ENCODE peak calls at places on chromosomes 11 and 22, in seven cellular contexts. H is stimulated activated CD8-positive, alpha-beta memory T cell treated with anti-CD3 and anti-CD28 coated beads, Interleukin-12 subunit alpha, Interleukin-12 subunit beta, amount 100 ng/mL, for 1 hour; Z is body of pancreas; P is mammary epithelial cell; D is globus pallidus; A is Calu3; J is right atrium auricular region. X is an unnamed sample.

GRCh38 chr11:17405232-17406005 is 17.0 kb upstream of the KCNJ11 start:
- DNase-seq in H (no peak), Z (peak), P (peak), D (peak), A (peak), J (peak), X (no peak)

GRCh38 chr22:27771637-27772369 is 29.8 kb downstream of the MN1 start:
- DNase-seq in H (no peak), Z (no peak), P (no peak), D (no peak), A (no peak), J (no peak), X (no peak)

GRCh38 chr22:25760294-25760693 is 18.3 kb downstream of the MYO18B start:
- DNase-seq in H (no peak), Z (no peak), P (no peak), D (no peak), A (no peak), J (no peak), X (no peak)

GRCh38 chr22:23076896-23077572 is 6.7 kb downstream of the GNAZ start:
- DNase-seq in H (no peak), Z (no peak), P (no peak), D (no peak), A (no peak), J (no peak), X (no peak)

GRCh38 chr11:117045196-117045595 is 53.0 kb downstream of the SIK3 start:
- DNase-seq in H (no peak), Z (peak), P (no peak), D (no peak), A (no peak), J (no peak), X (no peak)

GRCh38 chr11:134613646-134614045 is 201.6 kb upstream of the B3GAT1 start:
- DNase-seq in H (no peak), Z (no peak), P (no peak), D (no peak), A (no peak), J (peak), X (peak)

GRCh38 chr11:112377946-112378345 is 117.3 kb upstream of the PLET1 start:
- DNase-seq in H (no peak), Z (no peak), P (no peak), D (no peak), A (no peak), J (no peak), X (no peak)

GRCh38 chr11:17414992-17415391 is 26.5 kb upstream of the KCNJ11 start:
- DNase-seq in H (no peak), Z (no peak), P (no peak), D (no peak), A (no peak), J (no peak), X (no peak)

GRCh38 chr22:26623984-26624383 is 2.2 kb downstream of the CRYBA4 start:
- DNase-seq in H (no peak), Z (no peak), P (no peak), D (no peak), A (no peak), J (no peak), X (no peak)

GRCh38 chr11:67050139-67050538 is 6.5 kb upstream of the RHOD start:
- DNase-seq in H (no peak), Z (no peak), P (no peak), D (no peak), A (no peak), J (no peak), X (no peak)

GRCh38 chr11:120134106-120134930 is 3.6 kb downstream of the TRIM29 start:
- DNase-seq in H (no peak), Z (peak), P (no peak), D (no peak), A (no peak), J (no peak), X (peak)

GRCh38 chr22:43346521-43346929 is 3.4 kb upstream of the SCUBE1 start:
- DNase-seq in H (peak), Z (peak), P (peak), D (peak), A (peak), J (no peak), X (no peak)

GRCh38 chr11:83025267-83025704 is 46.4 kb downstream of the RAB30 start:
- DNase-seq in H (no peak), Z (no peak), P (no peak), D (peak), A (no peak), J (no peak), X (no peak)

GRCh38 chr11:17810736-17811135 is 76.2 kb downstream of the KCNC1 start:
- DNase-seq in H (no peak), Z (no peak), P (peak), D (peak), A (no peak), J (no peak), X (no peak)

GRCh38 chr11:7520011-7520942 is 6.5 kb downstream of the PPFIBP2 start:
- DNase-seq in H (no peak), Z (no peak), P (no peak), D (no peak), A (no peak), J (no peak), X (no peak)

GRCh38 chr22:20463324-20464095 is 25.9 kb upstream of the SCARF2 start:
- DNase-seq in H (no peak), Z (no peak), P (no peak), D (no peak), A (no peak), J (no peak), X (no peak)

GRCh38 chr11:2302280-2302843 is 549 bp downstream of the TSPAN32 start:
- DNase-seq in H (no peak), Z (no peak), P (no peak), D (no peak), A (no peak), J (peak), X (peak)

GRCh38 chr22:47392054-47392347 is 629.6 kb downstream of the TBC1D22A start:
- DNase-seq in H (no peak), Z (no peak), P (no peak), D (no peak), A (no peak), J (no peak), X (no peak)

GRCh38 chr11:23123766-23124165 is 263.5 kb upstream of the CCDC179 start:
- DNase-seq in H (no peak), Z (no peak), P (peak), D (no peak), A (no peak), J (no peak), X (no peak)

GRCh38 chr11:33779849-33780528 is 5.7 kb upstream of the FBXO3 start:
- DNase-seq in H (no peak), Z (peak), P (peak), D (no peak), A (no peak), J (no peak), X (no peak)

GRCh38 chr11:27770576-27770975 is 70.3 kb upstream of the BDNF start:
- DNase-seq in H (no peak), Z (no peak), P (peak), D (no peak), A (peak), J (no peak), X (no peak)

GRCh38 chr11:65814131-65814959 is 19.4 kb upstream of the SNX32 start:
- DNase-seq in H (no peak), Z (peak), P (no peak), D (peak), A (no peak), J (peak), X (no peak)

X was measured in osteocyte.